ENCODE peak calls at places on chromosomes 16 and 17, in nine cellular contexts. One of them, this sample, is unnamed.

GRCh38 chr17:57966246-57966645 is 11.0 kb upstream of the CUEDC1 start:
- DNase-seq in mammary epithelial cell: no peak
- DNase-seq in nephron progenitor cell: no peak
- DNase-seq in frontal cortex: no peak
- DNase-seq in cardiac fibroblast: no peak
- DNase-seq in small intestine: no peak
- DNase-seq in fibroblast of the conjunctiva: no peak
- DNase-seq in LHCN-M2: no peak
- DNase-seq in HTR-8/SVneo: no peak
- DNase-seq in this sample: no peak

GRCh38 chr17:38561416-38562214 is 44.1 kb downstream of the SRCIN1 start:
- DNase-seq in fibroblast of the conjunctiva: no peak
- DNase-seq in small intestine: no peak
- DNase-seq in frontal cortex: no peak
- DNase-seq in HTR-8/SVneo: no peak
- DNase-seq in mammary epithelial cell: no peak
- DNase-seq in nephron progenitor cell: peak
- DNase-seq in cardiac fibroblast: no peak
- DNase-seq in LHCN-M2: no peak
- DNase-seq in this sample: no peak

GRCh38 chr16:54605536-54606066 is 319.0 kb upstream of the IRX3 start:
- DNase-seq in frontal cortex: no peak
- DNase-seq in small intestine: no peak
- DNase-seq in fibroblast of the conjunctiva: no peak
- DNase-seq in HTR-8/SVneo: no peak
- DNase-seq in mammary epithelial cell: no peak
- DNase-seq in LHCN-M2: no peak
- DNase-seq in cardiac fibroblast: no peak
- DNase-seq in nephron progenitor cell: no peak
- DNase-seq in this sample: no peak

GRCh38 chr17:14575349-14575966 is 274.6 kb downstream of the HS3ST3B1 start:
- DNase-seq in nephron progenitor cell: no peak
- DNase-seq in mammary epithelial cell: peak
- DNase-seq in cardiac fibroblast: no peak
- DNase-seq in LHCN-M2: no peak
- DNase-seq in frontal cortex: no peak
- DNase-seq in fibroblast of the conjunctiva: peak
- DNase-seq in HTR-8/SVneo: no peak
- DNase-seq in small intestine: no peak
- DNase-seq in this sample: no peak

GRCh38 chr16:27222499-27223225 is 19.3 kb downstream of the KDM8 start:
- DNase-seq in small intestine: peak
- DNase-seq in frontal cortex: no peak
- DNase-seq in fibroblast of the conjunctiva: no peak
- DNase-seq in mammary epithelial cell: no peak
- DNase-seq in nephron progenitor cell: no peak
- DNase-seq in cardiac fibroblast: peak
- DNase-seq in LHCN-M2: peak
- DNase-seq in HTR-8/SVneo: no peak
- DNase-seq in this sample: peak

GRCh38 chr16:75341934-75342811 is 90.7 kb upstream of the BCAR1 start:
- DNase-seq in HTR-8/SVneo: peak
- DNase-seq in LHCN-M2: peak
- DNase-seq in cardiac fibroblast: peak
- DNase-seq in mammary epithelial cell: peak
- DNase-seq in small intestine: peak
- DNase-seq in nephron progenitor cell: no peak
- DNase-seq in frontal cortex: no peak
- DNase-seq in fibroblast of the conjunctiva: peak
- DNase-seq in this sample: no peak

GRCh38 chr17:36525113-36525512 is 9.6 kb downstream of the MYO19 start:
- DNase-seq in HTR-8/SVneo: no peak
- DNase-seq in frontal cortex: no peak
- DNase-seq in nephron progenitor cell: no peak
- DNase-seq in fibroblast of the conjunctiva: no peak
- DNase-seq in small intestine: no peak
- DNase-seq in LHCN-M2: peak
- DNase-seq in cardiac fibroblast: peak
- DNase-seq in mammary epithelial cell: peak
- DNase-seq in this sample: no peak

GRCh38 chr16:57937861-57938260 is 33.1 kb downstream of the CNGB1 start:
- DNase-seq in mammary epithelial cell: no peak
- DNase-seq in cardiac fibroblast: no peak
- DNase-seq in nephron progenitor cell: no peak
- DNase-seq in HTR-8/SVneo: no peak
- DNase-seq in small intestine: no peak
- DNase-seq in fibroblast of the conjunctiva: no peak
- DNase-seq in LHCN-M2: no peak
- DNase-seq in frontal cortex: no peak
- DNase-seq in this sample: no peak

GRCh38 chr16:72400257-72401078 is 228.5 kb upstream of the PMFBP1 start:
- DNase-seq in HTR-8/SVneo: peak
- DNase-seq in nephron progenitor cell: peak
- DNase-seq in mammary epithelial cell: peak
- DNase-seq in small intestine: peak
- DNase-seq in frontal cortex: no peak
- DNase-seq in LHCN-M2: peak
- DNase-seq in cardiac fibroblast: peak
- DNase-seq in fibroblast of the conjunctiva: peak
- DNase-seq in this sample: peak

GRCh38 chr16:29029168-29029994 is 44.5 kb downstream of the LAT start:
- DNase-seq in nephron progenitor cell: peak
- DNase-seq in small intestine: no peak
- DNase-seq in frontal cortex: no peak
- DNase-seq in mammary epithelial cell: peak
- DNase-seq in LHCN-M2: peak
- DNase-seq in cardiac fibroblast: peak
- DNase-seq in HTR-8/SVneo: peak
- DNase-seq in fibroblast of the conjunctiva: peak
- DNase-seq in this sample: no peak

GRCh38 chr16:49564577-49565224 is 191.1 kb downstream of the C16orf78 start:
- DNase-seq in nephron progenitor cell: no peak
- DNase-seq in small intestine: no peak
- DNase-seq in LHCN-M2: no peak
- DNase-seq in fibroblast of the conjunctiva: no peak
- DNase-seq in frontal cortex: no peak
- DNase-seq in mammary epithelial cell: no peak
- DNase-seq in HTR-8/SVneo: no peak
- DNase-seq in cardiac fibroblast: no peak
- DNase-seq in this sample: no peak

GRCh38 chr16:46607529-46607928 is 13.7 kb downstream of the SHCBP1 start:
- DNase-seq in fibroblast of the conjunctiva: peak
- DNase-seq in HTR-8/SVneo: peak
- DNase-seq in mammary epithelial cell: peak
- DNase-seq in cardiac fibroblast: peak
- DNase-seq in small intestine: peak
- DNase-seq in nephron progenitor cell: no peak
- DNase-seq in frontal cortex: no peak
- DNase-seq in LHCN-M2: peak
- DNase-seq in this sample: no peak

GRCh38 chr16:72760581-72760980 is 287.3 kb downstream of the ZFHX3 start:
- DNase-seq in LHCN-M2: no peak
- DNase-seq in nephron progenitor cell: no peak
- DNase-seq in HTR-8/SVneo: no peak
- DNase-seq in fibroblast of the conjunctiva: no peak
- DNase-seq in cardiac fibroblast: no peak
- DNase-seq in frontal cortex: no peak
- DNase-seq in small intestine: no peak
- DNase-seq in mammary epithelial cell: no peak
- DNase-seq in this sample: no peak

GRCh38 chr17:19540706-19541370 is 7.2 kb downstream of the SLC47A1 start:
- DNase-seq in frontal cortex: no peak
- DNase-seq in cardiac fibroblast: no peak
- DNase-seq in nephron progenitor cell: no peak
- DNase-seq in fibroblast of the conjunctiva: no peak
- DNase-seq in mammary epithelial cell: no peak
- DNase-seq in small intestine: no peak
- DNase-seq in HTR-8/SVneo: no peak
- DNase-seq in LHCN-M2: no peak
- DNase-seq in this sample: no peak

GRCh38 chr17:79294459-79295071 is 219.9 kb downstream of the ENGASE start:
- DNase-seq in nephron progenitor cell: peak
- DNase-seq in mammary epithelial cell: peak
- DNase-seq in fibroblast of the conjunctiva: no peak
- DNase-seq in HTR-8/SVneo: peak
- DNase-seq in cardiac fibroblast: peak
- DNase-seq in LHCN-M2: peak
- DNase-seq in small intestine: peak
- DNase-seq in frontal cortex: peak
- DNase-seq in this sample: no peak

GRCh38 chr17:46727572-46728348 is 90.7 kb downstream of the WNT3 start:
- DNase-seq in HTR-8/SVneo: peak
- DNase-seq in LHCN-M2: peak
- DNase-seq in fibroblast of the conjunctiva: no peak
- DNase-seq in cardiac fibroblast: peak
- DNase-seq in small intestine: no peak
- DNase-seq in nephron progenitor cell: no peak
- DNase-seq in frontal cortex: no peak
- DNase-seq in mammary epithelial cell: peak
- DNase-seq in this sample: no peak